ENCODE peak calls at places on chromosomes 12 and 14, in eight cellular contexts. H is transverse colon, X is sigmoid colon, F is ovary, L is stomach, B is tibial nerve, S is HepG2, A is upper lobe of left lung. W is an unnamed sample.

GRCh38 chr14:93163570-93163969 is 21.1 kb downstream of the MOAP1 start:
- DNase-seq in H (no peak), X (no peak), F (no peak), L (no peak), B (no peak), S (no peak), A (no peak), W (no peak)

GRCh38 chr12:76848132-76848531 is 30.7 kb downstream of the CSRP2 start:
- DNase-seq in H (no peak), X (no peak), F (no peak), L (no peak), B (no peak), S (no peak), A (no peak), W (no peak)

GRCh38 chr12:126752021-126752420 is 1514.9 kb upstream of the TMEM132C start:
- DNase-seq in H (no peak), X (no peak), F (no peak), L (no peak), B (no peak), S (no peak), A (no peak), W (no peak)

GRCh38 chr14:92958373-92959188 is 35.6 kb downstream of the CHGA start:
- DNase-seq in H (no peak), X (no peak), F (no peak), L (no peak), B (no peak), S (no peak), A (no peak), W (no peak)

GRCh38 chr12:27018071-27018470 is 3.9 kb upstream of the TM7SF3 start:
- DNase-seq in H (no peak), X (no peak), F (no peak), L (no peak), B (no peak), S (no peak), A (no peak), W (no peak)

GRCh38 chr12:51393676-51394545 is 2.7 kb upstream of the GALNT6 start:
- DNase-seq in H (peak; percentile 28), X (no peak), F (no peak), L (no peak), B (no peak), S (no peak), A (no peak), W (no peak)

GRCh38 chr12:30417697-30418231 is 277.9 kb downstream of the IPO8 start:
- DNase-seq in H (peak; percentile 8), X (no peak), F (no peak), L (no peak), B (peak; percentile 19), S (no peak), A (no peak), W (no peak)

GRCh38 chr12:68327896-68328295 is 4.3 kb downstream of the MDM1 start:
- DNase-seq in H (no peak), X (no peak), F (no peak), L (no peak), B (no peak), S (no peak), A (no peak), W (no peak)

GRCh38 chr12:56104815-56105476 is 587 bp downstream of the PA2G4 start:
- DNase-seq in H (no peak), X (no peak), F (no peak), L (peak; percentile 34), B (no peak), S (no peak), A (peak; percentile 87), W (peak; percentile 31)

GRCh38 chr14:98700748-98701147 is 571.2 kb downstream of the BCL11B start:
- DNase-seq in H (no peak), X (no peak), F (no peak), L (no peak), B (no peak), S (no peak), A (no peak), W (no peak)

GRCh38 chr14:98692832-98693231 is 579.2 kb downstream of the BCL11B start:
- DNase-seq in H (no peak), X (no peak), F (no peak), L (no peak), B (no peak), S (no peak), A (no peak), W (no peak)

GRCh38 chr14:98698341-98698740 is 573.7 kb downstream of the BCL11B start:
- DNase-seq in H (no peak), X (no peak), F (no peak), L (no peak), B (no peak), S (no peak), A (no peak), W (no peak)

GRCh38 chr14:98694541-98694940 is 577.5 kb downstream of the BCL11B start:
- DNase-seq in H (no peak), X (no peak), F (no peak), L (no peak), B (no peak), S (no peak), A (no peak), W (no peak)

GRCh38 chr14:98695809-98696208 is 576.2 kb downstream of the BCL11B start:
- DNase-seq in H (no peak), X (no peak), F (no peak), L (no peak), B (no peak), S (no peak), A (no peak), W (no peak)
- TF ChIP-seq EP300 in H (no peak), X (no peak), F (no peak), L (no peak), B (no peak), S (no peak), A (no peak), W (no peak)

GRCh38 chr14:35682802-35683201 is 126.3 kb downstream of the RALGAPA1 start:
- DNase-seq in H (no peak), X (no peak), F (no peak), L (no peak), B (no peak), S (no peak), A (no peak), W (no peak)

GRCh38 chr14:35689000-35689460 is 120.1 kb downstream of the RALGAPA1 start:
- DNase-seq in H (no peak), X (no peak), F (no peak), L (no peak), B (no peak), S (no peak), A (no peak), W (no peak)

GRCh38 chr14:35688427-35688826 is 120.7 kb downstream of the RALGAPA1 start:
- DNase-seq in H (no peak), X (no peak), F (no peak), L (no peak), B (no peak), S (no peak), A (no peak), W (no peak)

DNA sequence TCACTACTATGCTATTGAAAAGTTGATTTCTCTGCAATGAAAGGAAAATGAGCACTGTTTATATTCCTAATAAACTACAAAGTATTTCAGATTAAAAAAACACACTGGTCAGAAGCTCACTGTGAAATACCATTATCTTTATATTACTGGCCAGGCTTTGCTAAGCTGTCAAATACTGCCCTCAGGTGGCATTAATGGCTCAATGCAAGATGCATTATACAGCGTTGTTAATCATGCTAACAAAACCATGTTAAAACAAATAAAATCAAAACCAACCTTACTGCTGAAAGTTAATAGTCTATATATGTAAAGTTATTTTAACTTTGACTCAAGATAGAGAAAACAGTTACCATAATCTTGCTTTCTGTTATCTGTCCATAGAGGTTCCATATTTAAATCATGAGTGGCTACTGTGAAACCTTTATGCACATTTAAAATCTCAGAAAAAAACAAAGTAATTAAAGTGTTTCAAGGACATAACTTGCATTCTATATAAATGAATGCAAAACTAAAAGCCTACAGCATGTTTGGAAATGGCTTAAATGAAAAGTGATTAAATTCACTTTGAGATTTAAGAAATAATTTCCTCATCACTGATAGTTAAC is 121.7 kb downstream of the RALGAPA1 start:
- DNase-seq in H (peak; percentile 15), X (no peak), F (no peak), L (no peak), B (no peak), S (peak; percentile 75), A (no peak), W (peak; percentile 60)
- TF ChIP-seq EP300 in H (no peak), X (no peak), F (no peak), L (no peak), B (no peak), S (no peak), A (no peak), W (no peak)

GRCh38 chr12:122250047-122250446 is 16.2 kb downstream of the VPS33A start:
- DNase-seq in H (no peak), X (no peak), F (no peak), L (no peak), B (no peak), S (no peak), A (no peak), W (no peak)
- TF ChIP-seq EP300 in H (no peak), X (no peak), F (no peak), L (no peak), B (no peak), S (no peak), A (no peak), W (no peak)

GRCh38 chr12:47085815-47086252 is 6.1 kb upstream of the AMIGO2 start:
- DNase-seq in H (peak; percentile 21), X (no peak), F (no peak), L (no peak), B (no peak), S (peak; percentile 41), A (no peak), W (peak; percentile 94)
- TF ChIP-seq EP300 in H (no peak), X (no peak), F (no peak), L (no peak), B (no peak), S (no peak), A (no peak), W (peak; percentile 94)

DNA sequence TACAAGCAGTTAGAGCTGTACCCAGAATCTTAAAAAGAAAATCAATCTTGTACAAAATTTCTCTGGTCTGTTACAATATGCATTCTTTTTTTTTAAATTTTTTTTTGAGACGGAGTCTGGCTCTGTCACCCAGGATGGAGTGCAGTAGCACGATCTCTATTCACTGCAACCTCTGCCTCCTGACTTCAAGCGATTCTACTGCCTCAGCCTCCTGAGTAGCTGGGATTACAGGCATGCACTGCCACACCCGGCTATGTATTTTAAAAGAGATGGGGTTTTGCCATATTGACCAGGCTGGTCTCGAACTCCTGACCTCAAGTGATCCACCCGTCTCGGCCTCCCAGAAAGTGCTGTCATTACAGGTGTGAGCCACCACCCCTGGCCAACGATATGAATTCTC is 4.1 kb downstream of the FBXO33 start:
- DNase-seq in H (no peak), X (no peak), F (no peak), L (no peak), B (no peak), S (no peak), A (no peak), W (no peak)
- TF ChIP-seq EP300 in H (no peak), X (no peak), F (no peak), L (no peak), B (no peak), S (no peak), A (no peak), W (no peak)

W was measured in A549.